ENCODE peak calls at places on chromosomes 5 and 9, in four cellular contexts. Z, M, I and X are unnamed samples.

GRCh38 chr5:160929343-160929742 is 77.3 kb upstream of the ATP10B start:
- DNase-seq in M (peak), Z (no peak), I (no peak), X (peak)

GRCh38 chr5:107812570-107813141 is 141.9 kb upstream of the EFNA5 start:
- DNase-seq in I (no peak), M (no peak), Z (no peak), X (no peak)

GRCh38 chr5:41808294-41808693 is 61.9 kb downstream of the OXCT1 start:
- DNase-seq in M (no peak), I (no peak), Z (no peak), X (no peak)

GRCh38 chr5:6603643-6604042 is 29.2 kb downstream of the NSUN2 start:
- DNase-seq in M (no peak), I (no peak), Z (no peak), X (no peak)

GRCh38 chr5:180609386-180609785 is 18.1 kb upstream of the SCGB3A1 start:
- DNase-seq in I (no peak), Z (no peak), M (no peak), X (no peak)

GRCh38 chr9:68950188-68950587 is 63.7 kb downstream of the PRKACG start:
- DNase-seq in Z (no peak), M (no peak), I (no peak), X (no peak)

GRCh38 chr9:5438301-5439162 is 807 bp upstream of the PLGRKT start:
- DNase-seq in I (no peak), M (peak), Z (no peak), X (no peak)

GRCh38 chr9:34611811-34612787 is at the start of gene RPP25L:
- DNase-seq in M (peak), Z (no peak), I (peak), X (peak)

GRCh38 chr5:121156565-121156964 is 692.5 kb downstream of the PRR16 start:
- DNase-seq in Z (no peak), I (no peak), M (no peak), X (no peak)

GRCh38 chr5:138491669-138492551 is 26.6 kb downstream of the EGR1 start:
- DNase-seq in Z (peak), M (peak), I (peak), X (peak)

GRCh38 chr5:172283020-172283861 is at the start of gene UBTD2:
- DNase-seq in M (peak), Z (peak), I (peak), X (peak)

GRCh38 chr5:124072570-124072969 is 560.6 kb downstream of the CSNK1G3 start:
- DNase-seq in M (no peak), I (no peak), Z (no peak), X (no peak)

GRCh38 chr9:111857555-111858211 is 38.9 kb upstream of the UGCG start:
- DNase-seq in I (no peak), Z (no peak), M (no peak), X (no peak)

GRCh38 chr5:112087222-112087621 is 330.2 kb upstream of the NREP start:
- DNase-seq in Z (no peak), I (no peak), M (no peak), X (no peak)

GRCh38 chr5:548256-548655 is 24.0 kb upstream of the SLC9A3 start:
- DNase-seq in I (peak), Z (peak), M (peak), X (no peak)

GRCh38 chr9:122392714-122393113 is 21.9 kb downstream of the PTGS1 start:
- DNase-seq in M (no peak), I (no peak), Z (no peak), X (no peak)

DNA sequence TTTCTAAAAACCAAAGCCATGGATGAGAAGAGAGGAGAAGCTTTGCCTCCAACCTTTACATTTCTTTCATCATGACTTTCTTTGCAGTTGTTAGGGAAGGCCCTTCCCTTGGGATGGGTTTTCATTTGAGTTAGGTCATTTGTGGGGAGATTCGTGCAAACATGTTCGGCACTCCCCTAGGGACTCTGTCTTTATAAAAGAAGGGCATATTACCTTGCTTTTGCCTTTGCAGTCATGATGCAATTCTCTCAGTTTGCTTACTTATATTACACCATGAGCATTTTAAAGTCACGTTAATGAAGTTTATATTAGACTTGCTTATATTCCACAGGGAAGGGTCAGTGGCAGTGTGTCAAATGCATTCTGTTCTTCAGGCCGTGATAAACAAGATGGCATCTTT is 289.3 kb upstream of the WWC1 start:
- DNase-seq in M (no peak), I (no peak), Z (no peak), X (no peak)
- H3K27ac ChIP-seq in M (no peak), I (no peak), Z (no peak), X (no peak)

DNA sequence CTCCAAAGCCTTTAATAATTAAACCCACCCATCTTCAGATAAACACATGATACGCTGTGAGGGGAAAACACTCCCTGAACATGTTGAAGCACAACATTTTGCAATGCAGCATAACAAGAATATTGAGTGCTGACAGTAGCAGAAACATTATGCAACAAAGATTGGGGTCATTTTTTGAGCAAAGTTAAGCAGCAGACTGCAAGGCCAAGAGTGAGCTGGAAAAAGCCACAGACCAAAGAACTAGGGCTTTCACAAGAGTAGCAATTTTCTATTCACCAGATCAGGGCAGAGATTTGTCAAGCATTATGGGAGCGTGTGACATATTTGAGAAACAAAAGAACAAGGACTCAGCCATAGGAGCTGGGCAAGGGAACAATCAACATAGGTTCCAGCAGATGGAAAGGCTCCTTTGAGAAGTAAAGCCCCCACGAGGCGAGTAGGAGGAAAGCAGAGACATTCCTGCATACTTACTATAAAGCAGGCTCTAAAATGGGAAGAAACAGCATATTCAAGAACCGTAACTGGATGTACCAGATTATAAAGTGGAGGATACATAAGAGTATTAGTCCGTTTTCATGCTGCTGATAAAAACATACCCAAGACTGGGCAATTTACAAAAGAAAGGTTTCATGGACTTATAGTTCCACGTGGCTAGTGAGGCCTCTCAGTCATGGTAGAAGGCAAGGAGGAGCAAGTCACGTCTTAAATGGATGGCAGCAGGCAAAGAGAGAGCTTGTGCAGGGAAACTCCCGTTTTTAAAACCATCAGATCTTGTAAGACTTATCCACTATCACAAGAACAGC is 4.8 kb upstream of the TTC23L start:
- DNase-seq in M (no peak), Z (no peak), I (no peak), X (no peak)
- TF ChIP-seq EP300 in M (no peak), Z (no peak), I (no peak), X (no peak)

GRCh38 chr9:136668983-136669790 is 6.5 kb downstream of the EGFL7 start:
- DNase-seq in I (no peak), M (no peak), Z (no peak), X (no peak)

GRCh38 chr9:136669791-136670464 is 7.2 kb downstream of the EGFL7 start:
- DNase-seq in I (no peak), M (no peak), Z (no peak), X (no peak)

GRCh38 chr9:136671254-136671614 is 8.5 kb downstream of the EGFL7 start:
- DNase-seq in Z (no peak), I (no peak), M (no peak), X (no peak)

GRCh38 chr9:136671646-136672430 is 9.1 kb downstream of the EGFL7 start:
- DNase-seq in M (no peak), I (no peak), Z (no peak), X (no peak)

DNA sequence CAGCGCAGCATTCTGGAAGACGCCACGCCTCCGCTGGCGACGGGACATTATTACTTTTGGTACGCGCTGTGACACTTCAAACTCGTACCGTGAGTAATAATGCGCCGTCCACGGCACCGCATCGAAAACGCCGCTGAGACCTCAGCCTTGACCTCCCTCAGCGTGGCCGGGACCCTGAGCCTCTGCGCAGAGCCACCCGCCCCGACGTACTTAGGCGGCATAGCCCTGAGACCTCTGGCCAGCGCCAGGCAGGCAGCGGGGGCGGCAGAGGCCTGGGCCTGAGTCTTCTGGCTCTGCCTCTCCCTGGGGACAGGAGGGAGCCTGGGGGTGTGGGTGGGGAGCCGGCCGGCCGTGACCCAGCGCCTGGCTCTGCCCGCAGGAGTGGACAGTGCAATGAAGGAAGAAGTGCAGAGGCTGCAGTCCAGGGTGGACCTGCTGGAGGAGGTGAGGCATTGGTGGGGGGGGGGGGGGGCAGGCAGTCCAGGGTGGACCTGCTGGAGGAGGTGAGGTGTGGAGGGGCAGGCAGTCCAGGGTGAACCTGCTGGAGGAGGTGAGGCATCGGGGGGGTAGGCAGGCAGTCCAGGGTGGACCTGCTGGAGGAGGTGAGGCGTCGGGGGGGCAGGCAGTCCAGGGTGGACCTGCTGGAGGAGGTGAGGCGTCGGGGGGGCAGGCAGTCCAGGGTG is 8.0 kb downstream of the EGFL7 start:
- DNase-seq in M (no peak), I (no peak), Z (no peak), X (no peak)
- H3K27ac ChIP-seq in M (no peak), I (no peak), Z (no peak), X (no peak)

DNA sequence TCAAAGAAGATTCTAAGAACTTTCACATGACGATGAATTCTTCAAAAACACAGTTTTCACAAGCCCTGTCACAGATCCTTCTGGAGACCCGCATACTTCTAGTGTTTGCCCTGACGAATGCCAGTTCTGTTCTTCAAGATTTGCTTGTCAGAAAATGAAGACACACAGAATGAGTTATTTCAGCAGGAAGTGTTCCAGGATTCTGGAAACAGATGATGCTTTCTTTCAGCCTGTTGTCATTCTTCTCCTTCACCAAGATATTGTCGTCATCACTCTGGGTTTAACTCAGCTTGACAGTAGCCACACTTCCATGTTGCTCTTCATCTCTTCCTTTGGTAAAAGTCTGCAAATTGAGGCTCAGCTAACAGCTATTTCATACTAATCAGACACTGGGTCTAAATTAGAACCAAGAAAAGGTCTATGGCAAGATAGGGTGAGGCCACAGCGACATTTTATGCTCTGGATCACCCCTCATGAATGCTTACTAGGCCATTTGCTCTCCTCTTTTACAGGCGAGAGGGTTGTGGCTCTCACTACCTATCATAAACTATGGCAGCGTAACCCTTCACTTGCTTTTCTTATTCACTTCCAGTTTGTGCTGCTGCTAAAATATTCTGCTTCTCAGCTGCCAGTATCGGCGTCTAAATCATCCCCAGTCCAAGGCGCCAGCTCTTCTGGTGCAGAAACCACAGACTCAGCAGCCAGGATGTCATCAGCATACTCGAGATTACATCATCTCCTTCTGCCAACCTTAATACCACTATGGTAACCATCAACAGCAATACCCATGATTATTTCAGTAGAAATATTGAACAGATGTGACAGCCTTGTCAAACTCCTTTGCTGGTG is 159.6 kb upstream of the TBCA start:
- DNase-seq in I (no peak), M (no peak), Z (no peak), X (no peak)
- TF ChIP-seq EP300 in I (no peak), M (no peak), Z (no peak), X (no peak)

GRCh38 chr9:95226921-95227320 is 90.6 kb downstream of the FANCC start:
- DNase-seq in M (no peak), I (no peak), Z (no peak), X (no peak)

GRCh38 chr9:95224371-95225015 is 93.0 kb downstream of the FANCC start:
- DNase-seq in M (no peak), Z (no peak), I (no peak), X (no peak)

GRCh38 chr9:95229230-95229933 is 88.1 kb downstream of the FANCC start:
- DNase-seq in M (no peak), Z (no peak), I (no peak), X (no peak)

GRCh38 chr9:95230046-95230445 is 87.5 kb downstream of the FANCC start:
- DNase-seq in I (no peak), Z (no peak), M (no peak), X (no peak)

DNA sequence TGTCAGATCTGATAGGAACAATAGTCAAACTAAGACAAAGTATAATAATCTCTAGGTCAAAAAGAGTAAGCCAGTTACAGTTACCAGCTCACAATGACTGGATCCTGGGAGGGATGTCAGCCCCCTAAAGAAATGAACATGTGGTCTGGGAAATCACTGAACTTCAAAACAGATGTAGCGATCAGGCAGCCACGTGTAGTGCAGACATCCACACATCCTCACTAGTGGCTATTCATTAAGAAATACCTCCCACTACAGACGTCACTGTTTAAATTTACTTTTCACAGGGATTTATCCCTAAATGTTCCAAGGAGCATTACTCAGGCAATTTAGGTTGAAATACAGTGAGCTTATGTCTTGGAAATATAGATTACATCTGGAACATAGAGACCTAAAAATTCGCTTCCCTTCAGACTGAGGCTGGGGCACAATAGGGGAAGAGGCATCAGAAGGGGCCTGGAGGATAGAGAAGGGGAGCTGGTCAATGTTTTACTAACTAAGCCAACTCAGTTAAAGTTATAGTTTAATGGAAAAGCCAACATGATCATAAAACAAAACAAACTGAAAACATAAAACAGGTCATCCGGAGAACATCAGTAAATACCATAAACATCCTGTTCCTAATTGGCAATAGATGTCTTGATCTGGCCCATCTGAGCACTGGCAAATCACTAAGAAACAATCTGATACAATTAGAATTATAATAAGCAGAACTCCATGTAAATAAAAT is 92.3 kb downstream of the FANCC start:
- DNase-seq in M (no peak), I (no peak), Z (no peak), X (no peak)
- H3K27ac ChIP-seq in M (no peak), I (no peak), Z (no peak), X (no peak)

GRCh38 chr9:99244300-99245260 is 22.5 kb downstream of the SEC61B start:
- DNase-seq in M (no peak), I (no peak), Z (no peak), X (no peak)
- TF ChIP-seq EP300 in M (no peak), I (no peak), Z (no peak), X (no peak)

GRCh38 chr5:74412064-74412463 is 228.5 kb downstream of the ENC1 start:
- DNase-seq in M (no peak), I (no peak), Z (no peak), X (no peak)

GRCh38 chr5:74408150-74409043 is 232.1 kb downstream of the ENC1 start:
- DNase-seq in I (no peak), Z (no peak), M (no peak), X (no peak)

GRCh38 chr5:74409737-74410136 is 230.8 kb downstream of the ENC1 start:
- DNase-seq in M (no peak), Z (no peak), I (no peak), X (no peak)

GRCh38 chr5:74406844-74407243 is 233.7 kb downstream of the ENC1 start:
- DNase-seq in Z (no peak), M (no peak), I (no peak), X (no peak)

DNA sequence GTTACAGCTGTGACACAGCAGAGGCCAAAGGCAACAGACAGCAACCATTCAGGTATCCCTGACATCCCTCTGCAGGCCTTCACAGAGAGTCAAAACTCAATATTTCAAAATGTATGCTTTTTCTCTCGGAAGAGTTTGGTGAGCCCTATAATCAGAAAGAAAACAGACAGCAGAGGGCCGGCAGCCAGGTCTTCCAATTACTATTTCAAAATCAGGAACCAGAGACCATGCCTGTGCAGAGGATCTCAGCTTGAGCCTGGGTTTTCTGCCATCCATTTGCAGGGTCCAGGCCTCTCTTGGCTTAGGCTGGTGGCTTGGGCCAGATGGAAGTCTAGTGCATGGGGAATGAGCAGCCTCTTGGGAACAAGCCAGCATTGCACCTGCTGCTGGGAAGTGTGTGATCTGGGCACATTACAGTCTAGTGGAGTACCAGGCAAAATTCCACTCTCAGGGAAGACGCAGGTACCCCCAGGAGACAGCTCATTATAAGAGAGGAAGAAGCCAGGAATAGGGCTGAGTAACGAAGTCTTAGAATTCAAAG is 231.3 kb downstream of the ENC1 start:
- DNase-seq in M (no peak), I (no peak), Z (no peak), X (peak)
- H3K27ac ChIP-seq in M (no peak), I (no peak), Z (no peak), X (peak)

DNA sequence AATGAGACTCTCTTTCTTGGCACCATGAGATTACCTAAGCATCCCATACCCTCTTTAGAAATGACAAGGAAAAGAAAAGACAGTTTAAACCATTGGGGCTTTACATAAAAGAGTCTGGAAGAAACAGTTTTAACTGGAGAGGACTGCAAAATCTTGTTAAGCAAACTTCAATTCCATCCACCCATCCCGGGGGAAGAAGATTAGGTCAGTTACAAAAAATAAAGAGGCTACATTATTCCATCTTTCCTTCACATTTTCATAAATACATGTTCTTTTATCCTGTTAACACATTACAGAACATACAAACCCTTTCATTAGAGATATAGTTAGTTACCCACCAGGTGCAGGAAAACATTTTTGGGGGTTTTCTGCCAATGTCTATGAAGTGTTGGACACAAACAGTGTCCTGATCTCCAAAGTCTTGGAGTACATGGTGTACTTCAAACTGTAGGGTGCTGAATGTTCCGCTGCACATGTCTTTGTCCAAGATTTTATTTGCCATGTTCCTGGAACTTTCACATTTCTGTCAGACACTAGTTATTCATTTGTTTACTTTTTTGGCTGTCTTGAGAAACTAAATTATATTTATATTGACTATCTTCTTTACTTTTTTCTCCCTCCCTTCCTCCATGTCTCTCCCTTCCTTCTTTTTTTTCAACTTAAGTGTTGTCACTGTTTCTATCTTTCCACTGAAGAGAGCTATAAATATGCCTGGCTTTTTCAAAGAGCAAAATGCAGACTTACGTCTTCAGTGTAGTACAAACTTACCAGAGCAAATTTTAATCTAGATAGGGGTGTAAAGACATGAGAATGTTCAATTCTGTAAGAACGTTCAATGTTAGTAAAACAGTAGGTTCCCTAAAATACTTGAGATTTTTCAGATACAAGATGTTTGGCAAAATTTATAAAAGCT is 410.9 kb upstream of the PRR16 start:
- DNase-seq in I (no peak), Z (no peak), M (no peak), X (no peak)
- TF ChIP-seq EP300 in I (peak), Z (no peak), M (no peak), X (no peak)